ENCODE peak calls at places on chromosomes 4 and X, in eight cellular contexts. W, U, S, K, H, V, F and Z are unnamed samples.

GRCh38 chr4:158410272-158410671 is 111.4 kb upstream of the RXFP1 start:
- DNase-seq in W (no peak), U (no peak), S (peak), K (no peak), H (peak), V (no peak), F (no peak), Z (peak)

GRCh38 chrX:76893930-76894329 is 466.4 kb downstream of the MAGEE1 start:
- DNase-seq in W (no peak), U (no peak), S (no peak), K (no peak), H (peak), V (no peak), F (no peak), Z (no peak)

GRCh38 chr4:157004279-157005161 is 32.9 kb upstream of the PDGFC start:
- DNase-seq in W (no peak), U (no peak), S (no peak), K (no peak), H (peak), V (no peak), F (no peak), Z (no peak)

GRCh38 chrX:50812995-50813842 is 775 bp downstream of the SHROOM4 start:
- DNase-seq in W (no peak), U (no peak), S (peak), K (peak), H (peak), V (peak), F (no peak), Z (peak)

GRCh38 chrX:109934935-109935334 is 68.0 kb upstream of the TMEM164 start:
- DNase-seq in W (no peak), U (peak), S (no peak), K (no peak), H (peak), V (no peak), F (no peak), Z (no peak)

GRCh38 chr4:61493041-61493440 is 292.9 kb downstream of the ADGRL3 start:
- DNase-seq in W (no peak), U (no peak), S (no peak), K (no peak), H (no peak), V (no peak), F (no peak), Z (no peak)

GRCh38 chr4:39255916-39256315 is 73.6 kb downstream of the WDR19 start:
- DNase-seq in W (no peak), U (no peak), S (no peak), K (no peak), H (peak), V (no peak), F (no peak), Z (no peak)

GRCh38 chr4:10082459-10083272 is 33.9 kb downstream of the WDR1 start:
- DNase-seq in W (peak), U (no peak), S (peak), K (peak), H (no peak), V (no peak), F (no peak), Z (no peak)

GRCh38 chr4:105944535-105944934 is 49.3 kb downstream of the NPNT start:
- DNase-seq in W (no peak), U (peak), S (no peak), K (no peak), H (peak), V (no peak), F (no peak), Z (peak)

GRCh38 chr4:121706595-121707021 is 9.8 kb upstream of the ANXA5 start:
- DNase-seq in W (no peak), U (peak), S (no peak), K (no peak), H (peak), V (no peak), F (no peak), Z (peak)

GRCh38 chr4:190017357-190018200 is 9.5 kb downstream of the FRG2 start:
- DNase-seq in W (no peak), U (no peak), S (peak), K (no peak), H (no peak), V (peak), F (no peak), Z (no peak)

GRCh38 chr4:169619518-169619957 is 840 bp upstream of the CLCN3 start:
- DNase-seq in W (no peak), U (no peak), S (peak), K (no peak), H (peak), V (no peak), F (peak), Z (peak)

GRCh38 chr4:76194325-76194724 is 19.3 kb downstream of the SCARB2 start:
- DNase-seq in W (no peak), U (peak), S (no peak), K (peak), H (peak), V (no peak), F (no peak), Z (peak)

GRCh38 chr4:9969526-9970398 is 51.5 kb downstream of the SLC2A9 start:
- DNase-seq in W (no peak), U (no peak), S (no peak), K (no peak), H (no peak), V (no peak), F (no peak), Z (no peak)

GRCh38 chrX:150693782-150694574 is 782 bp downstream of the MTMR1 start:
- DNase-seq in W (no peak), U (no peak), S (peak), K (peak), H (peak), V (peak), F (peak), Z (peak)

GRCh38 chrX:115582871-115583729 is 22.1 kb downstream of the PLS3 start:
- DNase-seq in W (no peak), U (no peak), S (no peak), K (no peak), H (peak), V (no peak), F (no peak), Z (peak)

GRCh38 chr4:113951263-113951662 is 28.2 kb downstream of the ARSJ start:
- DNase-seq in W (no peak), U (no peak), S (no peak), K (peak), H (no peak), V (no peak), F (no peak), Z (peak)

GRCh38 chrX:11137543-11138139 is 26.5 kb downstream of the HCCS start:
- DNase-seq in W (no peak), U (peak), S (peak), K (no peak), H (peak), V (no peak), F (no peak), Z (peak)

GRCh38 chr4:41590591-41590990 is 52.6 kb downstream of the LIMCH1 start:
- DNase-seq in W (no peak), U (no peak), S (no peak), K (no peak), H (no peak), V (no peak), F (no peak), Z (no peak)

GRCh38 chr4:6106156-6106555 is 87.9 kb upstream of the C4orf50 start:
- DNase-seq in W (no peak), U (no peak), S (no peak), K (no peak), H (no peak), V (no peak), F (no peak), Z (no peak)

GRCh38 chrX:357035-357692 is 29.5 kb downstream of the PPP2R3B start:
- DNase-seq in W (no peak), U (no peak), S (no peak), K (no peak), H (no peak), V (no peak), F (no peak), Z (no peak)

GRCh38 chr4:115113382-115114106 is at the start of gene NDST4:
- DNase-seq in W (no peak), U (peak), S (no peak), K (no peak), H (no peak), V (no peak), F (no peak), Z (peak)

GRCh38 chr4:47704693-47705325 is 133.1 kb downstream of the CORIN start:
- DNase-seq in W (no peak), U (no peak), S (peak), K (peak), H (peak), V (no peak), F (no peak), Z (peak)

GRCh38 chr4:118865091-118865708 is 23.5 kb upstream of the SYNPO2 start:
- DNase-seq in W (no peak), U (peak), S (peak), K (no peak), H (peak), V (no peak), F (no peak), Z (peak)

GRCh38 chr4:36091997-36092396 is 152.3 kb downstream of the ARAP2 start:
- DNase-seq in W (no peak), U (no peak), S (no peak), K (no peak), H (no peak), V (peak), F (no peak), Z (no peak)

GRCh38 chr4:124862261-124862660 is 149.7 kb upstream of the ANKRD50 start:
- DNase-seq in W (no peak), U (peak), S (no peak), K (no peak), H (peak), V (no peak), F (no peak), Z (no peak)

GRCh38 chrX:14963447-14964236 is 90.4 kb downstream of the MOSPD2 start:
- DNase-seq in W (no peak), U (no peak), S (no peak), K (no peak), H (peak), V (no peak), F (no peak), Z (peak)

GRCh38 chr4:115851918-115852766 is 738.7 kb upstream of the NDST4 start:
- DNase-seq in W (peak), U (no peak), S (peak), K (no peak), H (peak), V (no peak), F (no peak), Z (no peak)

GRCh38 chr4:142777045-142777743 is 68.9 kb downstream of the INPP4B start:
- DNase-seq in W (no peak), U (no peak), S (no peak), K (no peak), H (no peak), V (no peak), F (no peak), Z (no peak)

GRCh38 chrX:103051260-103051789 is 12.6 kb downstream of the BEX1 start:
- DNase-seq in W (no peak), U (no peak), S (no peak), K (no peak), H (no peak), V (no peak), F (no peak), Z (no peak)

GRCh38 chrX:30887288-30887687 is 1.8 kb downstream of the TAB3 start:
- DNase-seq in W (no peak), U (no peak), S (no peak), K (no peak), H (no peak), V (no peak), F (no peak), Z (no peak)
- H3K4me3 ChIP-seq in W (no peak), U (no peak), S (no peak), K (no peak), H (no peak), V (no peak), F (no peak), Z (no peak)

DNA sequence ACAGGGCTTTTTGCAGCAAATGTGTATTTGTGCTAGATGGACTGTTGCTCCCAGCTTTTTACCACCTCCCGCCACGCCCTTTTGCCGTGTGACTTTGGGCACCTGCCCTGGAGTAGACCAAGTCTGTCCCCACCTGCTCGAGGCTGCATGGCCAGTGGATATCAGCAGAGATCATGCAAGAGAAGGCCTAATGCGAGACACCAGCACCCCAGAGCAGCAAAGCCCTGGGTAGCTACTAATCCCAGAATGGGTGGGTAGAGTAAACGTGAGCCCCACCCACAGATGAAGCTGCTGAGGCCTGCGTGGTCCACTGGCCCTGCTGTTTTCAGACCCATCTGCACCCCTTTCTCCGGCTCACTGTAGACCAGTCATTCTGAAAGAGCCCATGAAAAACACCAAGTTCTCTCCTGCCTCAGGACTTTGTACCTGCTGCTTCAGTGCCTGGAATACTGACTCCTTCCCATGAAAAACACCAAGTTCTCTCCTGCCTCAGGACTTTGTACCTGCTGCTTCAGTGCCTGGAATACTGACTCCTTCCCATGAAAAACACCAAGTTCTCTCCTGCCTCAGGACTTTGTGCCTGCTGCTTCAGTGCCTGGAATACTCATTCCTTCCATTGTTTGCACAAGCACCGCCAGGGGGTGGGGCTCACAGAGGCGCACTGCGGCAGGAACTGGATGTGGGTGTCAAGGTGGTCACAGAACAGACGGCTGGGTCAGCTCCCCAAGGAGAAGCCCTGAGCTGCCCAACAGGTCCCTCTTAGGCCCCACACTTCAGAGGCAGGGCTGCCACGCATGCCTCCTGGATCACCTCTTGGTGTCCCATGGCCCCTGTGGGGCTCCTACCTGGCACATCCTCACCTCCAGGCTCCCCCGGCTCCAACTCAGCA is 5.1 kb upstream of the TNIP2 start:
- DNase-seq in W (no peak), U (no peak), S (peak), K (peak), H (no peak), V (peak), F (no peak), Z (no peak)
- H3K4me3 ChIP-seq in W (no peak), U (no peak), S (no peak), K (no peak), H (no peak), V (no peak), F (no peak), Z (no peak)

DNA sequence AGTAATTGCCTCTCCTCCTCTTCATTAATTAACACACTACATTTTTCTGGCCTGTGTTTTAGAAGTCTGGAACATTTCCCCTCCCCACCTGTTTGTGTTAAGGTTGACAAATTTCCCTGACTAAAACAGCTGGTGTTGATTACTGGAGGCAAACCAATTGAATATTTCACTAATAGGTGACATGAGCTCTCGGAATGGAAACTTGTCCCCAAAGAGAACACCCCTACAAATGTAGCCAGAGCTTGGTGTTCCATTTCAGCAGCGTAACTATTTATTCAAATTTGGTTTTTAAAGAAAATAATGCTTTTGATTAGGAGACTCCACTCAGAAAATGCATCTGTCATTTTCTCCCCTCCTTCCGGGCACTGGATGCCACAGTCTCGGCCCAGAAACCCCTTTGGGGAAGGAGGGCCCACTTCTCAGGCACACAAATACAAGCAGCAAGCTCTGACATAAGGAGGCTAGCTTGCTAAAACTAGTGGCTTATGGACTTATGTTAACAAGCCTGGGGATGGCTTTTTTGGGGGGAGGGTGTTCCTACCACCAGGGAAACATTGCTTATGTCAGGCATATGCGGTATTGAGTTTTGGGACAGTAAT is 2.2 kb downstream of the RNF150 start:
- DNase-seq in W (no peak), U (no peak), S (no peak), K (no peak), H (no peak), V (no peak), F (no peak), Z (no peak)
- H3K4me3 ChIP-seq in W (peak), U (peak), S (no peak), K (peak), H (no peak), V (no peak), F (no peak), Z (peak)

GRCh38 chrX:22059800-22060199 is 27.7 kb downstream of the PHEX start:
- DNase-seq in W (no peak), U (no peak), S (no peak), K (no peak), H (no peak), V (no peak), F (no peak), Z (peak)
- H3K4me3 ChIP-seq in W (no peak), U (no peak), S (no peak), K (no peak), H (no peak), V (no peak), F (no peak), Z (no peak)

DNA sequence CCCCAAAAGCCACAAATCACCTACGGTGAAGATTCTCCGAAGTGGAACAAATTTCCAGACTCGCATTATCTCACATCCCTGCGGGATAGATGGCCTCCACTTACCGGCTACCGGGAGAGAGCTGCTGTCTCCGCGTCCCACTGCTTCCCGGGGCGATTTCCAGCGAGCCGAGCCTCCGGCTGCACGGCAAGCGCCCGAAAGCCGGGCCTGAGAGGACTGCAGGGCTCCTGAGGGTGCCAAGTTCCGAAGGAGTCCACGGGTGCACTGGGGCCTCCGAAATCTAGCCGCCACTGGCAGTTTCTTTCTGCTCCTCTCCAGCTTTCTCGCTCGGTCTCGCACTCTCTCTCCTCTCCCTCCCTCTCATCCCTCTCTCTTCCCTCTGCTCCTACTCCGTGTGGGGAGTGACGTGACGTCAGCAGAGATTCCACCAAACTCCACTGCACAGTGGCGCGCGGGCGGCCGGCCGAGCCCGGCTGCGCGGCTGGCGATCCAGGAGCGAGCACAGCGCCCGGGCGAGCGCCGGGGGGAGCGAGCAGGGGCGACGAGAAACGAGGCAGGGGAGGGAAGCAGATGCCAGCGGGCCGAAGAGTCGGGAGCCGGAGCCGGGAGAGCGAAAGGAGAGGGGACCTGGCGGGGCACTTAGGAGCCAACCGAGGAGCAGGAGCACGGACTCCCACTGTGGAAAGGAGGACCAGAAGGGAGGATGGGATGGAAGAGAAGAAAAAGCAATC is 14.0 kb upstream of the PITX2 start:
- DNase-seq in W (no peak), U (peak), S (peak), K (no peak), H (peak), V (no peak), F (no peak), Z (peak)
- H3K4me3 ChIP-seq in W (peak), U (peak), S (peak), K (peak), H (peak), V (no peak), F (no peak), Z (peak)

GRCh38 chr4:4791299-4791798 is 68.1 kb upstream of the MSX1 start:
- DNase-seq in W (peak), U (no peak), S (peak), K (no peak), H (no peak), V (no peak), F (no peak), Z (peak)

GRCh38 chr4:4794421-4794820 is 65.0 kb upstream of the MSX1 start:
- DNase-seq in W (no peak), U (no peak), S (no peak), K (no peak), H (no peak), V (no peak), F (no peak), Z (no peak)

GRCh38 chr4:4789462-4789861 is 70.0 kb upstream of the MSX1 start:
- DNase-seq in W (no peak), U (no peak), S (no peak), K (no peak), H (no peak), V (no peak), F (no peak), Z (no peak)

GRCh38 chr4:4788573-4788972 is 70.9 kb upstream of the MSX1 start:
- DNase-seq in W (no peak), U (no peak), S (no peak), K (no peak), H (no peak), V (no peak), F (no peak), Z (no peak)

DNA sequence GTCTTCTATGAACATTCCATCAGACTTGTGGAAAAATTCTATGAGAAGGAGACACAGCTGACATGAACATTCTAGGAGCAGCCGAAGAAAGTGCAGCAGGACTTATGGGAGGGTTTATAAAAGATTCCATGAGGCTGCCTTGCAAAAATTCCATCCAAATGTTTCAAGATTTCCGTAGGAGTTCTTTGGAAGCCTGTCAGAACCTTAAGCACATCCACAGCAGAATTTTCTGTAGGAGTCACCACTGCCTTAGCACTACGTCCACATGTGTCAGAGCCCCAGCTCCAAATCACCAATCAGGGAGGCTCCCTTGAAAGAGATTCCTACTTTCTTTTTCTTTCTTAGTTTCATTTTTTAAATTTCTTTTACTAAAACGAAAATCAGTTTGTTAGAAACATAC is 66.9 kb upstream of the MSX1 start:
- DNase-seq in W (no peak), U (no peak), S (no peak), K (no peak), H (no peak), V (no peak), F (no peak), Z (peak)
- H3K4me3 ChIP-seq in W (no peak), U (no peak), S (no peak), K (no peak), H (no peak), V (no peak), F (no peak), Z (peak)